ENCODE peak calls at places on chromosomes 6 and 20, in eight cellular contexts. One of them, this sample, is unnamed.
A peak's percentile ranks its signal among the peaks of the same experiment; 100 is the strongest.

GRCh38 chr20:40286991-40287531 is 402.0 kb downstream of the MAFB start:
- DNase-seq in astrocyte of the spinal cord: no peak
- DNase-seq in NB4: no peak
- DNase-seq in activated CD4-positive, alpha-beta T cell treated with anti-CD3 and anti-CD28 coated beads for 4 hours: no peak
- DNase-seq in COR-L47: no peak
- DNase-seq in OCI-LY7: no peak
- DNase-seq in left cardiac atrium: peak; percentile 76
- DNase-seq in naive thymus-derived CD8-positive, alpha-beta T cell: no peak
- DNase-seq in this sample: peak; percentile 85

GRCh38 chr6:17042422-17043147 is 59.3 kb upstream of the STMND1 start:
- DNase-seq in astrocyte of the spinal cord: peak; percentile 31
- DNase-seq in NB4: no peak
- DNase-seq in activated CD4-positive, alpha-beta T cell treated with anti-CD3 and anti-CD28 coated beads for 4 hours: no peak
- DNase-seq in COR-L47: peak; percentile 14
- DNase-seq in OCI-LY7: no peak
- DNase-seq in left cardiac atrium: peak; percentile 58
- DNase-seq in naive thymus-derived CD8-positive, alpha-beta T cell: no peak
- DNase-seq in this sample: peak; percentile 75

GRCh38 chr6:119273799-119274595 is 75.6 kb downstream of the MAN1A1 start:
- DNase-seq in astrocyte of the spinal cord: peak; percentile 67
- DNase-seq in NB4: no peak
- DNase-seq in activated CD4-positive, alpha-beta T cell treated with anti-CD3 and anti-CD28 coated beads for 4 hours: no peak
- DNase-seq in COR-L47: no peak
- DNase-seq in OCI-LY7: no peak
- DNase-seq in left cardiac atrium: no peak
- DNase-seq in naive thymus-derived CD8-positive, alpha-beta T cell: no peak
- DNase-seq in this sample: no peak

GRCh38 chr6:74598473-74599393 is 607.1 kb downstream of the COL12A1 start:
- DNase-seq in astrocyte of the spinal cord: peak; percentile 27
- DNase-seq in NB4: no peak
- DNase-seq in activated CD4-positive, alpha-beta T cell treated with anti-CD3 and anti-CD28 coated beads for 4 hours: no peak
- DNase-seq in COR-L47: no peak
- DNase-seq in OCI-LY7: no peak
- DNase-seq in left cardiac atrium: no peak
- DNase-seq in naive thymus-derived CD8-positive, alpha-beta T cell: no peak
- DNase-seq in this sample: peak; percentile 73

GRCh38 chr6:21402368-21402767 is 191.2 kb upstream of the SOX4 start:
- DNase-seq in astrocyte of the spinal cord: peak; percentile 15
- DNase-seq in NB4: peak; percentile 51
- DNase-seq in activated CD4-positive, alpha-beta T cell treated with anti-CD3 and anti-CD28 coated beads for 4 hours: no peak
- DNase-seq in COR-L47: no peak
- DNase-seq in OCI-LY7: no peak
- DNase-seq in left cardiac atrium: no peak
- DNase-seq in naive thymus-derived CD8-positive, alpha-beta T cell: no peak
- DNase-seq in this sample: no peak

GRCh38 chr6:162625846-162626540 is 101.6 kb downstream of the PRKN start:
- DNase-seq in astrocyte of the spinal cord: no peak
- DNase-seq in NB4: no peak
- DNase-seq in activated CD4-positive, alpha-beta T cell treated with anti-CD3 and anti-CD28 coated beads for 4 hours: no peak
- DNase-seq in COR-L47: no peak
- DNase-seq in OCI-LY7: no peak
- DNase-seq in left cardiac atrium: no peak
- DNase-seq in naive thymus-derived CD8-positive, alpha-beta T cell: no peak
- DNase-seq in this sample: no peak

GRCh38 chr6:149907317-149907716 is 9.4 kb upstream of the RAET1E start:
- DNase-seq in astrocyte of the spinal cord: no peak
- DNase-seq in NB4: no peak
- DNase-seq in activated CD4-positive, alpha-beta T cell treated with anti-CD3 and anti-CD28 coated beads for 4 hours: no peak
- DNase-seq in COR-L47: no peak
- DNase-seq in OCI-LY7: no peak
- DNase-seq in left cardiac atrium: no peak
- DNase-seq in naive thymus-derived CD8-positive, alpha-beta T cell: no peak
- DNase-seq in this sample: no peak

GRCh38 chr20:26135325-26136110 is 438.9 kb upstream of the ZNF337 start:
- DNase-seq in astrocyte of the spinal cord: no peak
- DNase-seq in NB4: no peak
- DNase-seq in activated CD4-positive, alpha-beta T cell treated with anti-CD3 and anti-CD28 coated beads for 4 hours: no peak
- DNase-seq in COR-L47: no peak
- DNase-seq in OCI-LY7: no peak
- DNase-seq in left cardiac atrium: no peak
- DNase-seq in naive thymus-derived CD8-positive, alpha-beta T cell: no peak
- DNase-seq in this sample: peak; percentile 75

GRCh38 chr6:111952821-111953535 is 79.7 kb upstream of the FYN start:
- DNase-seq in astrocyte of the spinal cord: no peak
- DNase-seq in NB4: peak; percentile 38
- DNase-seq in activated CD4-positive, alpha-beta T cell treated with anti-CD3 and anti-CD28 coated beads for 4 hours: no peak
- DNase-seq in COR-L47: no peak
- DNase-seq in OCI-LY7: no peak
- DNase-seq in left cardiac atrium: no peak
- DNase-seq in naive thymus-derived CD8-positive, alpha-beta T cell: no peak
- DNase-seq in this sample: no peak

GRCh38 chr6:55567558-55567957 is 11.4 kb downstream of the HMGCLL1 start:
- DNase-seq in astrocyte of the spinal cord: no peak
- DNase-seq in NB4: no peak
- DNase-seq in activated CD4-positive, alpha-beta T cell treated with anti-CD3 and anti-CD28 coated beads for 4 hours: no peak
- DNase-seq in COR-L47: no peak
- DNase-seq in OCI-LY7: no peak
- DNase-seq in left cardiac atrium: no peak
- DNase-seq in naive thymus-derived CD8-positive, alpha-beta T cell: no peak
- DNase-seq in this sample: no peak

GRCh38 chr6:56652231-56652630 is 9.5 kb upstream of the DST start:
- DNase-seq in astrocyte of the spinal cord: peak; percentile 47
- DNase-seq in NB4: no peak
- DNase-seq in activated CD4-positive, alpha-beta T cell treated with anti-CD3 and anti-CD28 coated beads for 4 hours: no peak
- DNase-seq in COR-L47: no peak
- DNase-seq in OCI-LY7: no peak
- DNase-seq in left cardiac atrium: no peak
- DNase-seq in naive thymus-derived CD8-positive, alpha-beta T cell: no peak
- DNase-seq in this sample: peak; percentile 29

GRCh38 chr6:146990284-146990683 is 213.9 kb upstream of the STXBP5 start:
- DNase-seq in astrocyte of the spinal cord: peak; percentile 43
- DNase-seq in NB4: no peak
- DNase-seq in activated CD4-positive, alpha-beta T cell treated with anti-CD3 and anti-CD28 coated beads for 4 hours: no peak
- DNase-seq in COR-L47: no peak
- DNase-seq in OCI-LY7: no peak
- DNase-seq in left cardiac atrium: no peak
- DNase-seq in naive thymus-derived CD8-positive, alpha-beta T cell: no peak
- DNase-seq in this sample: no peak

GRCh38 chr20:50645253-50646068 is 45.9 kb downstream of the RIPOR3 start:
- DNase-seq in astrocyte of the spinal cord: peak; percentile 96
- DNase-seq in NB4: peak; percentile 71
- DNase-seq in activated CD4-positive, alpha-beta T cell treated with anti-CD3 and anti-CD28 coated beads for 4 hours: no peak
- DNase-seq in COR-L47: no peak
- DNase-seq in OCI-LY7: no peak
- DNase-seq in left cardiac atrium: peak; percentile 77
- DNase-seq in naive thymus-derived CD8-positive, alpha-beta T cell: no peak
- DNase-seq in this sample: peak; percentile 99

GRCh38 chr6:49841424-49841823 is 24.9 kb downstream of the CRISP1 start:
- DNase-seq in astrocyte of the spinal cord: no peak
- DNase-seq in NB4: no peak
- DNase-seq in activated CD4-positive, alpha-beta T cell treated with anti-CD3 and anti-CD28 coated beads for 4 hours: no peak
- DNase-seq in COR-L47: no peak
- DNase-seq in OCI-LY7: no peak
- DNase-seq in left cardiac atrium: no peak
- DNase-seq in naive thymus-derived CD8-positive, alpha-beta T cell: no peak
- DNase-seq in this sample: no peak

GRCh38 chr20:52484438-52484837 is 292.9 kb upstream of the ZFP64 start:
- DNase-seq in astrocyte of the spinal cord: peak; percentile 24
- DNase-seq in NB4: no peak
- DNase-seq in activated CD4-positive, alpha-beta T cell treated with anti-CD3 and anti-CD28 coated beads for 4 hours: no peak
- DNase-seq in COR-L47: no peak
- DNase-seq in OCI-LY7: no peak
- DNase-seq in left cardiac atrium: no peak
- DNase-seq in naive thymus-derived CD8-positive, alpha-beta T cell: no peak
- DNase-seq in this sample: peak; percentile 67

GRCh38 chr6:143607168-143607567 is 70.6 kb upstream of the PHACTR2 start:
- DNase-seq in astrocyte of the spinal cord: no peak
- DNase-seq in NB4: no peak
- DNase-seq in activated CD4-positive, alpha-beta T cell treated with anti-CD3 and anti-CD28 coated beads for 4 hours: no peak
- DNase-seq in COR-L47: no peak
- DNase-seq in OCI-LY7: no peak
- DNase-seq in left cardiac atrium: no peak
- DNase-seq in naive thymus-derived CD8-positive, alpha-beta T cell: no peak
- DNase-seq in this sample: no peak

GRCh38 chr6:35049885-35050284 is 91.3 kb downstream of the TCP11 start:
- DNase-seq in astrocyte of the spinal cord: peak; percentile 82
- DNase-seq in NB4: peak; percentile 91
- DNase-seq in activated CD4-positive, alpha-beta T cell treated with anti-CD3 and anti-CD28 coated beads for 4 hours: no peak
- DNase-seq in COR-L47: peak; percentile 25
- DNase-seq in OCI-LY7: no peak
- DNase-seq in left cardiac atrium: no peak
- DNase-seq in naive thymus-derived CD8-positive, alpha-beta T cell: no peak
- DNase-seq in this sample: peak; percentile 45

GRCh38 chr6:26363882-26364825 is 844 bp upstream of the BTN3A2 start:
- DNase-seq in astrocyte of the spinal cord: peak; percentile 14
- DNase-seq in NB4: peak; percentile 46
- DNase-seq in activated CD4-positive, alpha-beta T cell treated with anti-CD3 and anti-CD28 coated beads for 4 hours: no peak
- DNase-seq in COR-L47: no peak
- DNase-seq in OCI-LY7: peak; percentile 52
- DNase-seq in left cardiac atrium: no peak
- DNase-seq in naive thymus-derived CD8-positive, alpha-beta T cell: peak; percentile 17
- DNase-seq in this sample: no peak

GRCh38 chr20:19338960-19339359 is 126.5 kb downstream of the SLC24A3 start:
- DNase-seq in astrocyte of the spinal cord: no peak
- DNase-seq in NB4: no peak
- DNase-seq in activated CD4-positive, alpha-beta T cell treated with anti-CD3 and anti-CD28 coated beads for 4 hours: no peak
- DNase-seq in COR-L47: no peak
- DNase-seq in OCI-LY7: no peak
- DNase-seq in left cardiac atrium: no peak
- DNase-seq in naive thymus-derived CD8-positive, alpha-beta T cell: no peak
- DNase-seq in this sample: no peak

GRCh38 chr20:61520761-61521460 is 268.9 kb downstream of the CDH4 start:
- DNase-seq in astrocyte of the spinal cord: peak; percentile 90
- DNase-seq in NB4: peak; percentile 54
- DNase-seq in activated CD4-positive, alpha-beta T cell treated with anti-CD3 and anti-CD28 coated beads for 4 hours: no peak
- DNase-seq in COR-L47: no peak
- DNase-seq in OCI-LY7: no peak
- DNase-seq in left cardiac atrium: no peak
- DNase-seq in naive thymus-derived CD8-positive, alpha-beta T cell: no peak
- DNase-seq in this sample: peak; percentile 17